ENCODE peak calls at places on chromosomes 3 and 15, in ten cellular contexts. One of them, this sample, is unnamed.

GRCh38 chr3:2096196-2096595 is 2.5 kb upstream of the CNTN4 start:
- DNase-seq in stimulated activated CD4-positive, alpha-beta T cell treated with anti-CD3 and anti-CD28 coated beads, Interleukin-15, amount 100 ng/mL, for 1 hour: no peak
- DNase-seq in AG08395: no peak
- DNase-seq in omental fat pad: no peak
- DNase-seq in kidney: no peak
- DNase-seq in progenitor cell of endocrine pancreas: no peak
- DNase-seq in putamen: peak; percentile 47
- DNase-seq in aorta: no peak
- DNase-seq in cortex of kidney: no peak
- DNase-seq in mucosa of descending colon: no peak
- DNase-seq in this sample: no peak

GRCh38 chr15:40217166-40217785 is 21.6 kb upstream of the PAK6 start:
- DNase-seq in stimulated activated CD4-positive, alpha-beta T cell treated with anti-CD3 and anti-CD28 coated beads, Interleukin-15, amount 100 ng/mL, for 1 hour: no peak
- DNase-seq in AG08395: peak; percentile 76
- DNase-seq in omental fat pad: no peak
- DNase-seq in kidney: no peak
- DNase-seq in progenitor cell of endocrine pancreas: peak; percentile 36
- DNase-seq in putamen: peak; percentile 69
- DNase-seq in aorta: no peak
- DNase-seq in cortex of kidney: no peak
- DNase-seq in mucosa of descending colon: no peak
- DNase-seq in this sample: peak; percentile 52

GRCh38 chr3:134796313-134797079 is 1.4 kb downstream of the EPHB1 start:
- DNase-seq in stimulated activated CD4-positive, alpha-beta T cell treated with anti-CD3 and anti-CD28 coated beads, Interleukin-15, amount 100 ng/mL, for 1 hour: no peak
- DNase-seq in AG08395: peak; percentile 23
- DNase-seq in omental fat pad: no peak
- DNase-seq in kidney: peak; percentile 81
- DNase-seq in progenitor cell of endocrine pancreas: no peak
- DNase-seq in putamen: peak; percentile 69
- DNase-seq in aorta: peak; percentile 76
- DNase-seq in cortex of kidney: no peak
- DNase-seq in mucosa of descending colon: no peak
- DNase-seq in this sample: peak; percentile 10

GRCh38 chr3:124837065-124837464 is 50.1 kb downstream of the ITGB5 start:
- DNase-seq in stimulated activated CD4-positive, alpha-beta T cell treated with anti-CD3 and anti-CD28 coated beads, Interleukin-15, amount 100 ng/mL, for 1 hour: no peak
- DNase-seq in AG08395: no peak
- DNase-seq in omental fat pad: no peak
- DNase-seq in kidney: no peak
- DNase-seq in progenitor cell of endocrine pancreas: no peak
- DNase-seq in putamen: no peak
- DNase-seq in aorta: no peak
- DNase-seq in cortex of kidney: no peak
- DNase-seq in mucosa of descending colon: no peak
- DNase-seq in this sample: no peak

GRCh38 chr3:32453346-32453745 is 49.3 kb downstream of the CMTM6 start:
- DNase-seq in stimulated activated CD4-positive, alpha-beta T cell treated with anti-CD3 and anti-CD28 coated beads, Interleukin-15, amount 100 ng/mL, for 1 hour: no peak
- DNase-seq in AG08395: peak; percentile 29
- DNase-seq in omental fat pad: no peak
- DNase-seq in kidney: no peak
- DNase-seq in progenitor cell of endocrine pancreas: no peak
- DNase-seq in putamen: no peak
- DNase-seq in aorta: no peak
- DNase-seq in cortex of kidney: no peak
- DNase-seq in mucosa of descending colon: no peak
- DNase-seq in this sample: no peak

GRCh38 chr15:65404196-65404872 is 18.4 kb downstream of the IGDCC4 start:
- DNase-seq in stimulated activated CD4-positive, alpha-beta T cell treated with anti-CD3 and anti-CD28 coated beads, Interleukin-15, amount 100 ng/mL, for 1 hour: no peak
- DNase-seq in AG08395: no peak
- DNase-seq in omental fat pad: no peak
- DNase-seq in kidney: peak; percentile 30
- DNase-seq in progenitor cell of endocrine pancreas: no peak
- DNase-seq in putamen: no peak
- DNase-seq in aorta: no peak
- DNase-seq in cortex of kidney: no peak
- DNase-seq in mucosa of descending colon: no peak
- DNase-seq in this sample: no peak

GRCh38 chr15:31504462-31504839 is 177.8 kb downstream of the KLF13 start:
- DNase-seq in stimulated activated CD4-positive, alpha-beta T cell treated with anti-CD3 and anti-CD28 coated beads, Interleukin-15, amount 100 ng/mL, for 1 hour: no peak
- DNase-seq in AG08395: no peak
- DNase-seq in omental fat pad: no peak
- DNase-seq in kidney: no peak
- DNase-seq in progenitor cell of endocrine pancreas: no peak
- DNase-seq in putamen: no peak
- DNase-seq in aorta: no peak
- DNase-seq in cortex of kidney: no peak
- DNase-seq in mucosa of descending colon: no peak
- DNase-seq in this sample: no peak

GRCh38 chr15:35818846-35819245 is 272.9 kb upstream of the DPH6 start:
- DNase-seq in stimulated activated CD4-positive, alpha-beta T cell treated with anti-CD3 and anti-CD28 coated beads, Interleukin-15, amount 100 ng/mL, for 1 hour: no peak
- DNase-seq in AG08395: no peak
- DNase-seq in omental fat pad: no peak
- DNase-seq in kidney: no peak
- DNase-seq in progenitor cell of endocrine pancreas: no peak
- DNase-seq in putamen: no peak
- DNase-seq in aorta: no peak
- DNase-seq in cortex of kidney: no peak
- DNase-seq in mucosa of descending colon: no peak
- DNase-seq in this sample: no peak

GRCh38 chr3:130905551-130905950 is 11.7 kb downstream of the ATP2C1 start:
- DNase-seq in stimulated activated CD4-positive, alpha-beta T cell treated with anti-CD3 and anti-CD28 coated beads, Interleukin-15, amount 100 ng/mL, for 1 hour: no peak
- DNase-seq in AG08395: peak; percentile 20
- DNase-seq in omental fat pad: no peak
- DNase-seq in kidney: no peak
- DNase-seq in progenitor cell of endocrine pancreas: no peak
- DNase-seq in putamen: no peak
- DNase-seq in aorta: no peak
- DNase-seq in cortex of kidney: no peak
- DNase-seq in mucosa of descending colon: no peak
- DNase-seq in this sample: no peak

GRCh38 chr3:126013742-126014141 is 44.8 kb downstream of the ROPN1B start:
- DNase-seq in stimulated activated CD4-positive, alpha-beta T cell treated with anti-CD3 and anti-CD28 coated beads, Interleukin-15, amount 100 ng/mL, for 1 hour: no peak
- DNase-seq in AG08395: no peak
- DNase-seq in omental fat pad: no peak
- DNase-seq in kidney: no peak
- DNase-seq in progenitor cell of endocrine pancreas: no peak
- DNase-seq in putamen: no peak
- DNase-seq in aorta: no peak
- DNase-seq in cortex of kidney: no peak
- DNase-seq in mucosa of descending colon: no peak
- DNase-seq in this sample: no peak

GRCh38 chr3:8524249-8524648 is 22.6 kb downstream of the LMCD1 start:
- DNase-seq in stimulated activated CD4-positive, alpha-beta T cell treated with anti-CD3 and anti-CD28 coated beads, Interleukin-15, amount 100 ng/mL, for 1 hour: no peak
- DNase-seq in AG08395: no peak
- DNase-seq in omental fat pad: no peak
- DNase-seq in kidney: no peak
- DNase-seq in progenitor cell of endocrine pancreas: no peak
- DNase-seq in putamen: no peak
- DNase-seq in aorta: no peak
- DNase-seq in cortex of kidney: no peak
- DNase-seq in mucosa of descending colon: no peak
- DNase-seq in this sample: no peak

GRCh38 chr3:172749201-172749965 is 1.1 kb upstream of the ECT2 start:
- DNase-seq in stimulated activated CD4-positive, alpha-beta T cell treated with anti-CD3 and anti-CD28 coated beads, Interleukin-15, amount 100 ng/mL, for 1 hour: no peak
- DNase-seq in AG08395: peak; percentile 76
- DNase-seq in omental fat pad: no peak
- DNase-seq in kidney: no peak
- DNase-seq in progenitor cell of endocrine pancreas: no peak
- DNase-seq in putamen: peak; percentile 12
- DNase-seq in aorta: no peak
- DNase-seq in cortex of kidney: no peak
- DNase-seq in mucosa of descending colon: no peak
- DNase-seq in this sample: peak; percentile 10

GRCh38 chr3:126113733-126114132 is 29.8 kb upstream of the SLC41A3 start:
- DNase-seq in stimulated activated CD4-positive, alpha-beta T cell treated with anti-CD3 and anti-CD28 coated beads, Interleukin-15, amount 100 ng/mL, for 1 hour: no peak
- DNase-seq in AG08395: no peak
- DNase-seq in omental fat pad: no peak
- DNase-seq in kidney: no peak
- DNase-seq in progenitor cell of endocrine pancreas: no peak
- DNase-seq in putamen: no peak
- DNase-seq in aorta: peak; percentile 57
- DNase-seq in cortex of kidney: no peak
- DNase-seq in mucosa of descending colon: no peak
- DNase-seq in this sample: no peak

GRCh38 chr15:67534360-67534759 is 8.1 kb upstream of the MAP2K5 start:
- DNase-seq in stimulated activated CD4-positive, alpha-beta T cell treated with anti-CD3 and anti-CD28 coated beads, Interleukin-15, amount 100 ng/mL, for 1 hour: no peak
- DNase-seq in AG08395: no peak
- DNase-seq in omental fat pad: no peak
- DNase-seq in kidney: no peak
- DNase-seq in progenitor cell of endocrine pancreas: no peak
- DNase-seq in putamen: no peak
- DNase-seq in aorta: no peak
- DNase-seq in cortex of kidney: no peak
- DNase-seq in mucosa of descending colon: no peak
- DNase-seq in this sample: no peak

GRCh38 chr15:20106026-20106425 is 435.6 kb downstream of the GOLGA6L6 start:
- DNase-seq in stimulated activated CD4-positive, alpha-beta T cell treated with anti-CD3 and anti-CD28 coated beads, Interleukin-15, amount 100 ng/mL, for 1 hour: no peak
- DNase-seq in AG08395: peak; percentile 0
- DNase-seq in omental fat pad: no peak
- DNase-seq in kidney: peak; percentile 78
- DNase-seq in progenitor cell of endocrine pancreas: no peak
- DNase-seq in putamen: no peak
- DNase-seq in aorta: peak; percentile 75
- DNase-seq in cortex of kidney: no peak
- DNase-seq in mucosa of descending colon: no peak
- DNase-seq in this sample: no peak

GRCh38 chr3:57066471-57066870 is 6.0 kb downstream of the SPATA12 start:
- DNase-seq in stimulated activated CD4-positive, alpha-beta T cell treated with anti-CD3 and anti-CD28 coated beads, Interleukin-15, amount 100 ng/mL, for 1 hour: no peak
- DNase-seq in AG08395: no peak
- DNase-seq in omental fat pad: no peak
- DNase-seq in kidney: peak; percentile 22
- DNase-seq in progenitor cell of endocrine pancreas: no peak
- DNase-seq in putamen: no peak
- DNase-seq in aorta: no peak
- DNase-seq in cortex of kidney: no peak
- DNase-seq in mucosa of descending colon: no peak
- DNase-seq in this sample: no peak

GRCh38 chr15:50964075-50964474 is 55.6 kb downstream of the AP4E1 start:
- DNase-seq in stimulated activated CD4-positive, alpha-beta T cell treated with anti-CD3 and anti-CD28 coated beads, Interleukin-15, amount 100 ng/mL, for 1 hour: no peak
- DNase-seq in AG08395: no peak
- DNase-seq in omental fat pad: no peak
- DNase-seq in kidney: no peak
- DNase-seq in progenitor cell of endocrine pancreas: no peak
- DNase-seq in putamen: no peak
- DNase-seq in aorta: no peak
- DNase-seq in cortex of kidney: no peak
- DNase-seq in mucosa of descending colon: no peak
- DNase-seq in this sample: no peak

GRCh38 chr3:127043041-127043641 is 60.2 kb downstream of the PLXNA1 start:
- DNase-seq in stimulated activated CD4-positive, alpha-beta T cell treated with anti-CD3 and anti-CD28 coated beads, Interleukin-15, amount 100 ng/mL, for 1 hour: no peak
- DNase-seq in AG08395: no peak
- DNase-seq in omental fat pad: no peak
- DNase-seq in kidney: peak; percentile 90
- DNase-seq in progenitor cell of endocrine pancreas: no peak
- DNase-seq in putamen: no peak
- DNase-seq in aorta: peak; percentile 77
- DNase-seq in cortex of kidney: no peak
- DNase-seq in mucosa of descending colon: no peak
- DNase-seq in this sample: no peak